ENCODE peak calls at places on chromosomes 13 and 19, in seven cellular contexts. Z is A549, E is GOT3, F is posterior cingulate gyrus, K is Caco-2, N is WTC11, G is Caki2. U is an unnamed sample.
A peak's percentile ranks its signal among the peaks of the same experiment; 100 is the strongest.

GRCh38 chr19:3506384-3507340 is 551 bp downstream of the FZR1 start:
- DNase-seq in N (no peak), Z (no peak), F (no peak), E (no peak), K (peak; percentile 14), G (no peak), U (no peak)

GRCh38 chr13:71879129-71879535 is 12.1 kb upstream of the DACH1 start:
- DNase-seq in F (no peak), Z (peak; percentile 10), G (peak; percentile 26), E (no peak), N (no peak), K (peak; percentile 45), U (peak; percentile 20)

GRCh38 chr19:4570423-4570822 is 10.9 kb upstream of the SEMA6B start:
- DNase-seq in E (no peak), N (no peak), K (no peak), Z (no peak), F (no peak), G (no peak), U (no peak)

GRCh38 chr19:47209323-47210179 is 21.4 kb downstream of the BBC3 start:
- DNase-seq in Z (no peak), N (no peak), K (no peak), F (no peak), G (no peak), E (no peak), U (no peak)

GRCh38 chr19:39557791-39558622 is 18.0 kb upstream of the EID2 start:
- DNase-seq in F (no peak), N (no peak), G (no peak), Z (no peak), K (peak; percentile 41), E (no peak), U (no peak)

GRCh38 chr13:94433055-94433947 is 46.2 kb downstream of the DCT start:
- DNase-seq in N (peak; percentile 18), G (no peak), F (no peak), K (peak; percentile 79), Z (no peak), E (no peak), U (no peak)

GRCh38 chr19:588758-589692 is 656 bp upstream of the HCN2 start:
- DNase-seq in Z (peak; percentile 64), F (no peak), E (no peak), G (no peak), N (no peak), K (peak; percentile 38), U (peak; percentile 46)

GRCh38 chr13:24473646-24474045 is 38.9 kb downstream of the PARP4 start:
- DNase-seq in K (no peak), F (no peak), E (no peak), N (no peak), G (no peak), Z (no peak), U (no peak)

GRCh38 chr19:18648971-18649310 is 12.1 kb downstream of the KLHL26 start:
- DNase-seq in N (no peak), F (no peak), E (no peak), G (no peak), Z (no peak), K (no peak), U (no peak)

GRCh38 chr13:110070511-110071120 is 236.3 kb downstream of the COL4A1 start:
- DNase-seq in N (no peak), Z (no peak), K (no peak), E (no peak), G (peak; percentile 25), F (no peak), U (no peak)

GRCh38 chr19:35816846-35817245 is 4.2 kb upstream of the PRODH2 start:
- DNase-seq in N (no peak), F (no peak), K (no peak), Z (no peak), E (no peak), G (no peak), U (no peak)

GRCh38 chr13:59468396-59468795 is 695.3 kb downstream of the DIAPH3 start:
- DNase-seq in G (no peak), F (no peak), E (no peak), N (no peak), Z (no peak), K (no peak), U (no peak)

GRCh38 chr13:106874308-106874707 is 306.4 kb upstream of the ARGLU1 start:
- DNase-seq in E (no peak), Z (no peak), K (no peak), N (no peak), F (no peak), G (no peak), U (no peak)

GRCh38 chr13:28411859-28412353 is 83.0 kb downstream of the FLT1 start:
- DNase-seq in G (no peak), K (no peak), Z (no peak), E (no peak), N (no peak), F (no peak), U (no peak)

GRCh38 chr19:19105365-19106060 is 32.8 kb downstream of the TMEM161A start:
- DNase-seq in Z (peak; percentile 72), G (peak; percentile 69), E (no peak), K (peak; percentile 68), N (peak; percentile 89), F (no peak), U (peak; percentile 76)

GRCh38 chr19:14063100-14063499 is 1.2 kb upstream of the PALM3 start:
- DNase-seq in G (no peak), Z (no peak), F (no peak), E (no peak), K (no peak), N (no peak), U (no peak)

GRCh38 chr13:110312669-110313031 is 5.6 kb downstream of the COL4A2 start:
- DNase-seq in E (no peak), K (peak; percentile 91), G (no peak), Z (peak; percentile 27), N (no peak), F (no peak), U (no peak)

GRCh38 chr13:105139380-105140285 is 1395.8 kb downstream of the EFNB2 start:
- DNase-seq in Z (peak; percentile 52), E (no peak), G (no peak), N (peak; percentile 11), F (peak; percentile 23), K (peak; percentile 34), U (no peak)

GRCh38 chr19:19229701-19230100 is 17.9 kb downstream of the NCAN start:
- DNase-seq in E (no peak), F (no peak), G (no peak), K (no peak), Z (no peak), N (no peak), U (no peak)

GRCh38 chr19:10270180-10270615 is 722 bp upstream of the ICAM1 start:
- DNase-seq in E (no peak), K (no peak), F (no peak), Z (no peak), N (no peak), G (no peak), U (no peak)

GRCh38 chr13:111515648-111516047 is 195.2 kb downstream of the TEX29 start:
- DNase-seq in N (no peak), G (no peak), E (no peak), F (no peak), Z (no peak), K (no peak), U (no peak)

GRCh38 chr19:36963262-36963661 is 47.1 kb downstream of the ZNF568 start:
- DNase-seq in N (no peak), K (no peak), G (no peak), F (no peak), Z (no peak), E (no peak), U (peak; percentile 36)

GRCh38 chr19:47430041-47430802 is 10.9 kb upstream of the MEIS3 start:
- DNase-seq in E (no peak), K (no peak), N (peak; percentile 70), F (no peak), Z (no peak), G (no peak), U (no peak)

GRCh38 chr19:55600336-55601028 is 394 bp downstream of the ZNF524 start:
- DNase-seq in G (no peak), F (peak; percentile 54), N (peak; percentile 88), Z (no peak), K (no peak), E (no peak), U (no peak)

GRCh38 chr19:55620410-55620809 is 4.0 kb downstream of the ZNF784 start:
- DNase-seq in Z (no peak), N (no peak), E (no peak), G (no peak), F (no peak), K (no peak), U (no peak)

GRCh38 chr19:41376998-41377365 is 649 bp downstream of the TMEM91 start:
- DNase-seq in F (no peak), G (no peak), N (no peak), E (no peak), Z (no peak), K (no peak), U (no peak)

GRCh38 chr19:4575267-4575793 is 15.8 kb upstream of the SEMA6B start:
- DNase-seq in Z (peak; percentile 94), E (peak; percentile 61), N (peak; percentile 60), K (no peak), F (no peak), G (peak; percentile 89), U (peak; percentile 66)

GRCh38 chr19:16988661-16989060 is 37.9 kb downstream of the CPAMD8 start:
- DNase-seq in F (no peak), E (no peak), K (no peak), Z (no peak), N (no peak), G (no peak), U (no peak)

GRCh38 chr19:47779524-47780214 is 1.2 kb downstream of the SELENOW start:
- DNase-seq in E (no peak), G (no peak), N (no peak), Z (no peak), K (no peak), F (peak; percentile 47), U (peak; percentile 42)

GRCh38 chr13:73341748-73342147 is 282.9 kb downstream of the KLF5 start:
- DNase-seq in N (no peak), K (no peak), E (no peak), F (no peak), Z (no peak), G (peak; percentile 34), U (no peak)

GRCh38 chr19:51372649-51373504 is at the start of gene NKG7:
- DNase-seq in G (no peak), K (no peak), F (no peak), E (no peak), N (no peak), Z (no peak), U (no peak)

GRCh38 chr19:16167055-16167454 is 6.3 kb downstream of the CIB3 start:
- DNase-seq in K (no peak), G (no peak), Z (no peak), E (no peak), N (no peak), F (no peak), U (no peak)

GRCh38 chr19:13014101-13014920 is 19.0 kb downstream of the NFIX start:
- DNase-seq in G (no peak), N (peak; percentile 73), Z (no peak), E (no peak), K (no peak), F (peak; percentile 55), U (no peak)

GRCh38 chr13:31168736-31169135 is 7.0 kb upstream of the HSPH1 start:
- DNase-seq in K (no peak), G (no peak), F (no peak), N (no peak), Z (no peak), E (no peak), U (no peak)

GRCh38 chr19:13573268-13573667 is 67.0 kb upstream of the CACNA1A start:
- DNase-seq in E (no peak), Z (no peak), N (peak; percentile 41), K (no peak), G (no peak), F (no peak), U (no peak)

GRCh38 chr13:112053744-112054615 is 13.0 kb upstream of the SOX1 start:
- DNase-seq in K (no peak), F (no peak), E (no peak), Z (no peak), G (no peak), N (peak; percentile 33), U (no peak)

GRCh38 chr19:1997353-1998233 is 17.9 kb downstream of the BTBD2 start:
- DNase-seq in G (no peak), Z (no peak), E (no peak), F (no peak), K (no peak), N (no peak), U (no peak)